ENCODE peak calls at places on chromosomes 2 and 18, in five cellular contexts. D is body of pancreas; Z is CD8-positive, alpha-beta T cell; K is fibroblast of lung; R is A673. P is an unnamed sample.

GRCh38 chr2:74130211-74130995 is 17.3 kb downstream of the BOLA3 start:
- DNase-seq in D (no peak), Z (no peak), K (no peak), R (no peak), P (no peak)

GRCh38 chr2:63092847-63093246 is 42.2 kb downstream of the OTX1 start:
- DNase-seq in D (no peak), Z (no peak), K (no peak), R (no peak), P (no peak)

GRCh38 chr2:230946429-230947234 is 21.6 kb upstream of the GPR55 start:
- DNase-seq in D (no peak), Z (no peak), K (no peak), R (no peak), P (no peak)

GRCh38 chr2:139216435-139216834 is 436.2 kb upstream of the NXPH2 start:
- DNase-seq in D (no peak), Z (no peak), K (no peak), R (no peak), P (no peak)

GRCh38 chr2:111091811-111092211 is 28.9 kb upstream of the BCL2L11 start:
- DNase-seq in D (no peak), Z (no peak), K (no peak), R (no peak), P (no peak)

GRCh38 chr2:16416651-16417050 is 249.0 kb downstream of the CYRIA start:
- DNase-seq in D (no peak), Z (no peak), K (no peak), R (no peak), P (no peak)

GRCh38 chr18:34709631-34710429 is at the start of gene DTNA:
- DNase-seq in D (no peak), Z (no peak), K (peak), R (peak), P (peak)

GRCh38 chr2:226892729-226893128 is 56.9 kb downstream of the RHBDD1 start:
- DNase-seq in D (no peak), Z (no peak), K (peak), R (no peak), P (no peak)

GRCh38 chr2:134838143-134838620 is at the start of gene ACMSD:
- DNase-seq in D (no peak), Z (no peak), K (no peak), R (no peak), P (no peak)

GRCh38 chr18:79878741-79879358 is 72.6 kb downstream of the SLC66A2 start:
- DNase-seq in D (no peak), Z (no peak), K (no peak), R (no peak), P (no peak)

GRCh38 chr18:23155537-23155936 is 20.3 kb downstream of the CABLES1 start:
- DNase-seq in D (no peak), Z (no peak), K (no peak), R (no peak), P (no peak)

GRCh38 chr2:115867024-115867423 is 1424.6 kb downstream of the DPP10 start:
- DNase-seq in D (no peak), Z (no peak), K (no peak), R (no peak), P (no peak)

GRCh38 chr2:86028763-86029381 is 76.8 kb downstream of the POLR1A start:
- DNase-seq in D (no peak), Z (no peak), K (no peak), R (no peak), P (peak)

GRCh38 chr2:240324312-240325005 is 111.0 kb upstream of the GPC1 start:
- DNase-seq in D (no peak), Z (no peak), K (no peak), R (no peak), P (no peak)

GRCh38 chr2:108982259-108982679 is 6.8 kb downstream of the EDAR start:
- DNase-seq in D (no peak), Z (no peak), K (no peak), R (no peak), P (no peak)

GRCh38 chr2:46378616-46379015 is 81.4 kb downstream of the EPAS1 start:
- DNase-seq in D (no peak), Z (no peak), K (no peak), R (no peak), P (no peak)

GRCh38 chr2:184463866-184464248 is 134.5 kb upstream of the ZNF804A start:
- DNase-seq in D (no peak), Z (no peak), K (no peak), R (no peak), P (no peak)

GRCh38 chr2:26849056-26850001 is 1.4 kb downstream of the DPYSL5 start:
- DNase-seq in D (no peak), Z (no peak), K (no peak), R (peak), P (no peak)

GRCh38 chr2:215973954-215974699 is 39.2 kb downstream of the MREG start:
- DNase-seq in D (no peak), Z (no peak), K (no peak), R (peak), P (peak)

GRCh38 chr18:75133721-75134645 is 75.0 kb downstream of the PTGR3 start:
- DNase-seq in D (no peak), Z (no peak), K (no peak), R (no peak), P (no peak)

GRCh38 chr2:53087282-53087882 is 680.2 kb upstream of the CHAC2 start:
- DNase-seq in D (no peak), Z (no peak), K (peak), R (no peak), P (no peak)

GRCh38 chr2:37856101-37856751 is 68.9 kb upstream of the RMDN2 start:
- DNase-seq in D (no peak), Z (no peak), K (no peak), R (no peak), P (peak)

GRCh38 chr2:37855283-37856041 is 69.6 kb upstream of the RMDN2 start:
- DNase-seq in D (no peak), Z (no peak), K (no peak), R (no peak), P (no peak)

GRCh38 chr2:37857485-37858196 is 67.4 kb upstream of the RMDN2 start:
- DNase-seq in D (no peak), Z (no peak), K (peak), R (no peak), P (no peak)

GRCh38 chr2:37858725-37859267 is 66.3 kb upstream of the RMDN2 start:
- DNase-seq in D (no peak), Z (no peak), K (no peak), R (no peak), P (no peak)

GRCh38 chr2:37858197-37858711 is 66.8 kb upstream of the RMDN2 start:
- DNase-seq in D (no peak), Z (no peak), K (peak), R (no peak), P (peak)
- H3K27ac ChIP-seq in D (no peak), Z (no peak), K (peak), R (no peak), P (no peak)

DNA sequence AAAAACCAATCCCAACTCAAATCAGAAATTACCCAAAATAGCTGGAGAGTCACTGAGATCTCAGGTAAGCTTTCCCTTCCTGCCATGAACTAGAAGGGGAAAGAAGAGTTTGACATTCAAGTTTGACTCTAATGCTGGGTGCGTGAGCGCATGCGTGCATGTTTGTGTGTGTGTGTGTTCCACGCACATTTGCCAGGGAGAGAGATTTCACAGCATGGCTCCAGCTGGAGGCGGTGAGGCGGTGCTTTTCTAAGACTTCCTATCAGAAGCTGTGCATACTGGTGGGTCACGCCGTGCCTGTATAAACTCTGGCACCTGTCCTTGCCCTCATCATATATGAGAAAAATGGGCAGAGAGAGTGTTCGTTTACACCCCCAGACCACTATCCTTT is 116.2 kb downstream of the MSH2 start:
- DNase-seq in D (no peak), Z (no peak), K (no peak), R (no peak), P (no peak)
- H3K27ac ChIP-seq in D (no peak), Z (no peak), K (no peak), R (no peak), P (no peak)

GRCh38 chr18:9446839-9447238 is 28.5 kb upstream of the RALBP1 start:
- DNase-seq in D (no peak), Z (no peak), K (no peak), R (no peak), P (no peak)

GRCh38 chr18:9453273-9453672 is 22.0 kb upstream of the RALBP1 start:
- DNase-seq in D (no peak), Z (no peak), K (no peak), R (no peak), P (no peak)

GRCh38 chr18:9447334-9447733 is 28.0 kb upstream of the RALBP1 start:
- DNase-seq in D (no peak), Z (no peak), K (no peak), R (no peak), P (no peak)

GRCh38 chr18:9449987-9450386 is 25.3 kb upstream of the RALBP1 start:
- DNase-seq in D (no peak), Z (no peak), K (no peak), R (no peak), P (no peak)

DNA sequence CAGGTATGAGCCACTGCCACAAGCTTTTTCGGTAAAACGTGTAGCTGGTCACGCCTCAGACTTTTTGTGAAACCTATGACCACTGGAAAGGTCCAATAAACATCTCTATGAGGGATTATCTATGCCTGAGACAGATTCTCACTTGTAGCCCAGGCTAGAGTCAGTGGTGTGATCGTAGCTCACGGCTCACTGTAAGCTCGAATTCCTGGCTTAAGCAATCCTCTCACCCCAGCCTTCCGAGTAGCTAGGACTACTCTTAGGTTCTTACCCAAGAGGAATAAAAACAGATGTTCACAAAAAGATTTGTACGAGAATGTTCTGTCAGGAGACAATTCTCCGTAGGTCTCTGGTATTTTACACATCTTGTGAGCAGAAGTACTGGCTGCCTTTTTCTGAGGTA is 25.7 kb upstream of the RALBP1 start:
- DNase-seq in D (no peak), Z (no peak), K (no peak), R (no peak), P (no peak)
- H3K27ac ChIP-seq in D (no peak), Z (no peak), K (no peak), R (no peak), P (no peak)

DNA sequence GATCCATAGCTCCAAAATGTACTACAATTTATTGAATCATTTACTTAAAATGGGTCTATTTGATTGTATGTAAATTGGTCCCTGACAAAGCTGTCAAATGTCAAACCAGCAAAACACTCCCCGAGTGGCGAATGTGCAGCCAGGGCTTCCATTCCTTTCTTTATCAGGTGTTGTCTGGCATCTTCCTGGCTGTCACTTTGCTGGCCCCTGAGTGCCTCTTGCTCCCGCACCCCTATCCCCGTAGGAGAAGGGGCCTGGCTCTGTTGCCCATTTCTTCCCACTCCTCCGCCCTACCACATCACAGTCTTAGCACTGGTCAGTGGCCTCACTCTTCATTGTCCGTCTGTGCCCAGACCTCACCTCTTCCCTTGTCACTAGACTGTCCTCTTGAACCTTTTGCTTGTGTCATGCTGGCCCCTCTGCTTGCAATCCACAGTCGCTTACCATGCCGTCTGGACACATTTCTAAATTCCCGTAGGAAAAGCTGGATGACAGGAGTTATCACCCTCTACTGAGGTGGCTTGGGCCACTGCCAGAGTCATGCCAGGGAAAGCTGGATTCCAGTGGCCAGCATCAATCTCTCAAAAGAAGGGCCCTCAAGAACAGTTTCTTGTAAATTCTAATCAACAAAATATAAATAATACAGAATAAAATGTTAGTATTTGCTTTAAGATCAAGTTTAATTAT is 15.4 kb downstream of the UBE2F start:
- DNase-seq in D (no peak), Z (no peak), K (no peak), R (no peak), P (no peak)
- H3K27ac ChIP-seq in D (no peak), Z (no peak), K (no peak), R (no peak), P (no peak)

GRCh38 chr2:54204476-54204875 is 51.6 kb downstream of the TSPYL6 start:
- DNase-seq in D (no peak), Z (no peak), K (no peak), R (no peak), P (no peak)

GRCh38 chr2:54206596-54206995 is 49.4 kb downstream of the TSPYL6 start:
- DNase-seq in D (no peak), Z (no peak), K (peak), R (peak), P (peak)

GRCh38 chr2:54209379-54209778 is 46.6 kb downstream of the TSPYL6 start:
- DNase-seq in D (no peak), Z (no peak), K (no peak), R (no peak), P (no peak)

GRCh38 chr2:54208364-54209240 is 47.4 kb downstream of the TSPYL6 start:
- DNase-seq in D (no peak), Z (no peak), K (peak), R (peak), P (peak)

DNA sequence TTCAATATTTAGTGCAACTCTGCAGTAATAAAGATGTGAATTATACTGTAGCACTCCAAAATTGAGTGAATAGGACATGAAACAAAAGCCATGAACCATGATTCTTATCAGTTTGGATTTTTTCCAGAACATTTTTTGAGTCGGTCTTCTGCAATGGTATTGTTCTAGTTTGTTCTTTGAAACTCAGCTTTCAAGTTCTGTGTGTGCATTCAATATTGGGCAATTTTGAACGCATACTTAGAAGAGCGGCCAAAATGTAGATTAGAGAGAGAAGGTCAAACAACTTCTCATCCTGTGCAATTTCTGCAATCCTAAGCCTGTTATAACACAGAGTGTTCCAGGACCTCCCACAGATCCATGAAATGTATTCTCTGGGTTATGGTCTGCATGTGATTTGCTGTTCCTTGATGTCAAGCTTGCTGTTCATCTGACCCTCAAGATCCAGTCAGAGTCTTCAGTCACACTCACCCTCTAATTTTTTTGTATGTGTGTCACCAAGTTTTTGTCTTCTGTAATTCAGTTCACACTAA is 48.3 kb downstream of the TSPYL6 start:
- DNase-seq in D (no peak), Z (no peak), K (peak), R (peak), P (peak)
- H3K27ac ChIP-seq in D (no peak), Z (no peak), K (peak), R (peak), P (peak)

GRCh38 chr2:71615769-71616730 is 162.7 kb downstream of the DYSF start:
- DNase-seq in D (peak), Z (no peak), K (no peak), R (no peak), P (no peak)
- H3K27ac ChIP-seq in D (no peak), Z (no peak), K (no peak), R (no peak), P (no peak)

GRCh38 chr2:174322139-174322538 is 12.6 kb upstream of the SP9 start:
- DNase-seq in D (no peak), Z (no peak), K (no peak), R (no peak), P (no peak)
- H3K27ac ChIP-seq in D (no peak), Z (no peak), K (no peak), R (no peak), P (no peak)

GRCh38 chr2:176130917-176131616 is 1.6 kb downstream of the HOXD8 start:
- DNase-seq in D (no peak), Z (no peak), K (no peak), R (no peak), P (no peak)
- H3K27ac ChIP-seq in D (no peak), Z (no peak), K (no peak), R (peak), P (no peak)

P was measured in SJCRH30.